ENCODE peak calls at places on chromosomes 11 and 22, in eight cellular contexts. One of them, this sample, is unnamed.

GRCh38 chr11:11980841-11981308 is 27.6 kb downstream of the DKK3 start:
- DNase-seq in Calu3: no peak
- DNase-seq in mesothelial cell of epicardium: no peak
- DNase-seq in cardiac fibroblast: no peak
- DNase-seq in endothelial cell: no peak
- DNase-seq in nephron progenitor cell: no peak
- DNase-seq in progenitor cell of endocrine pancreas: no peak
- DNase-seq in H9: no peak
- DNase-seq in this sample: no peak

GRCh38 chr11:104206936-104207335 is 43.0 kb upstream of the PDGFD start:
- DNase-seq in Calu3: no peak
- DNase-seq in mesothelial cell of epicardium: no peak
- DNase-seq in cardiac fibroblast: no peak
- DNase-seq in endothelial cell: no peak
- DNase-seq in nephron progenitor cell: no peak
- DNase-seq in progenitor cell of endocrine pancreas: no peak
- DNase-seq in H9: no peak
- DNase-seq in this sample: no peak

GRCh38 chr11:108906329-108906728 is 241.5 kb downstream of the DDX10 start:
- DNase-seq in Calu3: no peak
- DNase-seq in mesothelial cell of epicardium: no peak
- DNase-seq in cardiac fibroblast: peak; percentile 57
- DNase-seq in endothelial cell: no peak
- DNase-seq in nephron progenitor cell: no peak
- DNase-seq in progenitor cell of endocrine pancreas: no peak
- DNase-seq in H9: no peak
- DNase-seq in this sample: no peak

GRCh38 chr11:64742940-64743590 is 877 bp downstream of the RASGRP2 start:
- DNase-seq in Calu3: peak; percentile 83
- DNase-seq in mesothelial cell of epicardium: peak; percentile 70
- DNase-seq in cardiac fibroblast: peak; percentile 45
- DNase-seq in endothelial cell: peak; percentile 86
- DNase-seq in nephron progenitor cell: peak; percentile 75
- DNase-seq in progenitor cell of endocrine pancreas: peak; percentile 55
- DNase-seq in H9: peak; percentile 76
- DNase-seq in this sample: peak; percentile 92

GRCh38 chr11:22674470-22675426 is 8.3 kb downstream of the GAS2 start:
- DNase-seq in Calu3: peak; percentile 54
- DNase-seq in mesothelial cell of epicardium: no peak
- DNase-seq in cardiac fibroblast: no peak
- DNase-seq in endothelial cell: no peak
- DNase-seq in nephron progenitor cell: no peak
- DNase-seq in progenitor cell of endocrine pancreas: no peak
- DNase-seq in H9: no peak
- DNase-seq in this sample: no peak

GRCh38 chr11:10318527-10318802 is 13.6 kb downstream of the ADM start:
- DNase-seq in Calu3: no peak
- DNase-seq in mesothelial cell of epicardium: no peak
- DNase-seq in cardiac fibroblast: no peak
- DNase-seq in endothelial cell: no peak
- DNase-seq in nephron progenitor cell: no peak
- DNase-seq in progenitor cell of endocrine pancreas: no peak
- DNase-seq in H9: no peak
- DNase-seq in this sample: no peak

GRCh38 chr11:11044137-11044855 is 186.4 kb upstream of the ZBED5 start:
- DNase-seq in Calu3: no peak
- DNase-seq in mesothelial cell of epicardium: no peak
- DNase-seq in cardiac fibroblast: peak; percentile 8
- DNase-seq in endothelial cell: no peak
- DNase-seq in nephron progenitor cell: no peak
- DNase-seq in progenitor cell of endocrine pancreas: no peak
- DNase-seq in H9: no peak
- DNase-seq in this sample: no peak

GRCh38 chr11:78370406-78371172 is 47.0 kb downstream of the GAB2 start:
- DNase-seq in Calu3: no peak
- DNase-seq in mesothelial cell of epicardium: no peak
- DNase-seq in cardiac fibroblast: peak; percentile 37
- DNase-seq in endothelial cell: no peak
- DNase-seq in nephron progenitor cell: no peak
- DNase-seq in progenitor cell of endocrine pancreas: no peak
- DNase-seq in H9: no peak
- DNase-seq in this sample: no peak

GRCh38 chr22:48954781-48955311 is 872.8 kb downstream of the BRD1 start:
- DNase-seq in Calu3: no peak
- DNase-seq in mesothelial cell of epicardium: peak; percentile 52
- DNase-seq in cardiac fibroblast: no peak
- DNase-seq in endothelial cell: no peak
- DNase-seq in nephron progenitor cell: no peak
- DNase-seq in progenitor cell of endocrine pancreas: no peak
- DNase-seq in H9: peak; percentile 23
- DNase-seq in this sample: peak; percentile 79

GRCh38 chr22:38114484-38115398 is 4.3 kb upstream of the BAIAP2L2 start:
- DNase-seq in Calu3: peak; percentile 93
- DNase-seq in mesothelial cell of epicardium: peak; percentile 96
- DNase-seq in cardiac fibroblast: peak; percentile 91
- DNase-seq in endothelial cell: peak; percentile 98
- DNase-seq in nephron progenitor cell: peak; percentile 95
- DNase-seq in progenitor cell of endocrine pancreas: peak; percentile 84
- DNase-seq in H9: peak; percentile 91
- DNase-seq in this sample: peak; percentile 97

GRCh38 chr11:65429724-65430405 is 7.3 kb downstream of the NEAT1 start:
- DNase-seq in Calu3: peak; percentile 73
- DNase-seq in mesothelial cell of epicardium: no peak
- DNase-seq in cardiac fibroblast: peak; percentile 94
- DNase-seq in endothelial cell: no peak
- DNase-seq in nephron progenitor cell: no peak
- DNase-seq in progenitor cell of endocrine pancreas: no peak
- DNase-seq in H9: no peak
- DNase-seq in this sample: no peak

GRCh38 chr22:47018010-47018910 is 255.8 kb downstream of the TBC1D22A start:
- DNase-seq in Calu3: no peak
- DNase-seq in mesothelial cell of epicardium: no peak
- DNase-seq in cardiac fibroblast: no peak
- DNase-seq in endothelial cell: no peak
- DNase-seq in nephron progenitor cell: no peak
- DNase-seq in progenitor cell of endocrine pancreas: no peak
- DNase-seq in H9: no peak
- DNase-seq in this sample: no peak

GRCh38 chr11:102935514-102935913 is 20.0 kb downstream of the MMP13 start:
- DNase-seq in Calu3: no peak
- DNase-seq in mesothelial cell of epicardium: no peak
- DNase-seq in cardiac fibroblast: no peak
- DNase-seq in endothelial cell: no peak
- DNase-seq in nephron progenitor cell: no peak
- DNase-seq in progenitor cell of endocrine pancreas: no peak
- DNase-seq in H9: no peak
- DNase-seq in this sample: no peak
- TF ChIP-seq CTCF in Calu3: peak; percentile 18
- TF ChIP-seq CTCF in mesothelial cell of epicardium: no peak
- TF ChIP-seq CTCF in cardiac fibroblast: no peak
- TF ChIP-seq CTCF in endothelial cell: peak; percentile 42
- TF ChIP-seq CTCF in nephron progenitor cell: no peak
- TF ChIP-seq CTCF in progenitor cell of endocrine pancreas: no peak
- TF ChIP-seq CTCF in H9: peak; percentile 34
- TF ChIP-seq CTCF in this sample: no peak

GRCh38 chr11:114501901-114502300 is 57.8 kb downstream of the NXPE1 start:
- DNase-seq in Calu3: no peak
- DNase-seq in mesothelial cell of epicardium: no peak
- DNase-seq in cardiac fibroblast: no peak
- DNase-seq in endothelial cell: no peak
- DNase-seq in nephron progenitor cell: no peak
- DNase-seq in progenitor cell of endocrine pancreas: no peak
- DNase-seq in H9: no peak
- DNase-seq in this sample: no peak

GRCh38 chr11:114496915-114497314 is 57.6 kb downstream of the REXO2 start:
- DNase-seq in Calu3: no peak
- DNase-seq in mesothelial cell of epicardium: no peak
- DNase-seq in cardiac fibroblast: no peak
- DNase-seq in endothelial cell: no peak
- DNase-seq in nephron progenitor cell: no peak
- DNase-seq in progenitor cell of endocrine pancreas: no peak
- DNase-seq in H9: no peak
- DNase-seq in this sample: no peak
- TF ChIP-seq CTCF in Calu3: no peak
- TF ChIP-seq CTCF in mesothelial cell of epicardium: no peak
- TF ChIP-seq CTCF in cardiac fibroblast: no peak
- TF ChIP-seq CTCF in endothelial cell: no peak
- TF ChIP-seq CTCF in nephron progenitor cell: no peak
- TF ChIP-seq CTCF in progenitor cell of endocrine pancreas: no peak
- TF ChIP-seq CTCF in H9: no peak
- TF ChIP-seq CTCF in this sample: no peak

GRCh38 chr11:113387605-113388211 is at the start of gene ANKK1:
- DNase-seq in Calu3: peak; percentile 31
- DNase-seq in mesothelial cell of epicardium: peak; percentile 59
- DNase-seq in cardiac fibroblast: no peak
- DNase-seq in endothelial cell: peak; percentile 37
- DNase-seq in nephron progenitor cell: peak; percentile 70
- DNase-seq in progenitor cell of endocrine pancreas: peak; percentile 35
- DNase-seq in H9: peak; percentile 87
- DNase-seq in this sample: no peak
- TF ChIP-seq CTCF in Calu3: no peak
- TF ChIP-seq CTCF in mesothelial cell of epicardium: no peak
- TF ChIP-seq CTCF in cardiac fibroblast: no peak
- TF ChIP-seq CTCF in endothelial cell: no peak
- TF ChIP-seq CTCF in nephron progenitor cell: peak; percentile 42
- TF ChIP-seq CTCF in progenitor cell of endocrine pancreas: peak; percentile 68
- TF ChIP-seq CTCF in H9: peak; percentile 88
- TF ChIP-seq CTCF in this sample: peak; percentile 9

GRCh38 chr11:73929388-73929787 is 21.4 kb upstream of the DNAJB13 start:
- DNase-seq in Calu3: no peak
- DNase-seq in mesothelial cell of epicardium: no peak
- DNase-seq in cardiac fibroblast: no peak
- DNase-seq in endothelial cell: no peak
- DNase-seq in nephron progenitor cell: no peak
- DNase-seq in progenitor cell of endocrine pancreas: no peak
- DNase-seq in H9: no peak
- DNase-seq in this sample: no peak

GRCh38 chr11:73931951-73932350 is 18.9 kb upstream of the DNAJB13 start:
- DNase-seq in Calu3: no peak
- DNase-seq in mesothelial cell of epicardium: no peak
- DNase-seq in cardiac fibroblast: no peak
- DNase-seq in endothelial cell: no peak
- DNase-seq in nephron progenitor cell: no peak
- DNase-seq in progenitor cell of endocrine pancreas: no peak
- DNase-seq in H9: no peak
- DNase-seq in this sample: no peak

DNA sequence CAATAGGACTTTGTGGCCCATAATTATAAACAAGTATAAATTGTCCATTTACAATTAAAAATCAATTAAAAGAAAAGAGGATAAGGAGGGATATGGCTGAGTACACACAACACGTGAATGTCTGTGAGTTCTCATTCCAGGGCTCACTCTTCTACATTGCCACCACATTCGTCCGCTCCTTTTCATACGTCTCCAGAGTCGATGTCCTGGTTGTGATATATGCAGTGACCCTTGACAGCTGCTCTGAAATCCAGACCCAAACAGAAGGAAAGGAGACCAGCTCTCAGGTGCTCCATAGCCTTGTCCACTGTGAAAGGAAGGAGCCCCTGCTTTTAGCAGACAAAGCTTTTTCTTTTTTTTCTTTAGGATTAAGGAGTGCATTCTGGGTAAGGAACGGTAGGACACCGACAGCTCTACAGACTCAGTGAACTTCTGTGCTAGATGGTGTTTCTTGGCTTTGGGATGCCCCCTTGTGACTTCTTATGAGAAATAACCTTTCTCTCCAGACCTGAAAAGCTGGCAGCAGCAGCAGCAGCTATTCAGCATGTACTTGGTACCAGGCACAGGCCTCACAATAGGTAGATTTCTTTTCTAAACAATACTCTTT is 19.7 kb upstream of the DNAJB13 start:
- DNase-seq in Calu3: peak; percentile 42
- DNase-seq in mesothelial cell of epicardium: no peak
- DNase-seq in cardiac fibroblast: peak; percentile 89
- DNase-seq in endothelial cell: peak; percentile 31
- DNase-seq in nephron progenitor cell: peak; percentile 10
- DNase-seq in progenitor cell of endocrine pancreas: no peak
- DNase-seq in H9: peak; percentile 66
- DNase-seq in this sample: no peak
- TF ChIP-seq CTCF in Calu3: peak; percentile 27
- TF ChIP-seq CTCF in mesothelial cell of epicardium: no peak
- TF ChIP-seq CTCF in cardiac fibroblast: peak; percentile 45
- TF ChIP-seq CTCF in endothelial cell: peak; percentile 21
- TF ChIP-seq CTCF in nephron progenitor cell: peak; percentile 22
- TF ChIP-seq CTCF in progenitor cell of endocrine pancreas: peak; percentile 49
- TF ChIP-seq CTCF in H9: peak; percentile 76
- TF ChIP-seq CTCF in this sample: peak; percentile 53

GRCh38 chr11:94997437-94997836 is 23.9 kb downstream of the KDM4D start:
- DNase-seq in Calu3: no peak
- DNase-seq in mesothelial cell of epicardium: no peak
- DNase-seq in cardiac fibroblast: no peak
- DNase-seq in endothelial cell: no peak
- DNase-seq in nephron progenitor cell: no peak
- DNase-seq in progenitor cell of endocrine pancreas: no peak
- DNase-seq in H9: no peak
- DNase-seq in this sample: no peak
- TF ChIP-seq CTCF in Calu3: no peak
- TF ChIP-seq CTCF in mesothelial cell of epicardium: no peak
- TF ChIP-seq CTCF in cardiac fibroblast: peak; percentile 22
- TF ChIP-seq CTCF in endothelial cell: peak; percentile 12
- TF ChIP-seq CTCF in nephron progenitor cell: no peak
- TF ChIP-seq CTCF in progenitor cell of endocrine pancreas: peak; percentile 21
- TF ChIP-seq CTCF in H9: peak; percentile 39
- TF ChIP-seq CTCF in this sample: peak; percentile 26

DNA sequence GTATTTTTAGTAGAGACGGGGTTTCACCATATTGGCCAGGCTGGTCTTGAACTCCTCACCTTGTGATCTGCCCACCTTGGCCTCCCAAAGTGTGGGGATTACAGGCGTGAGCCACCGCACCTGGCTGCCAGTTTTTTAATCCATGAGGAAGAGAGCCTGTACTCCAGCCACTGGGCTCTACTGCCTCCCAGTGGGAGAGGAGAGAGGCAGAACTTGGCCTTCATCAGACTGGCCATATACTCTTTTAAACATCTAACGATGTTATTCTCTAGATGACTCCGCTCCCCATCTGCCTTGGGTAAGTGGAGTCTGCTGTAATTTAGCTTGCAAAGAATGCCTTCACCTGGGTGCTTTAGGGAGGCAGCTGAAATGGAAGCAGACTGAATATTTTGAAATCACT is 34.6 kb downstream of the SLC6A5 start:
- DNase-seq in Calu3: no peak
- DNase-seq in mesothelial cell of epicardium: no peak
- DNase-seq in cardiac fibroblast: no peak
- DNase-seq in endothelial cell: no peak
- DNase-seq in nephron progenitor cell: no peak
- DNase-seq in progenitor cell of endocrine pancreas: no peak
- DNase-seq in H9: peak; percentile 50
- DNase-seq in this sample: no peak
- TF ChIP-seq CTCF in Calu3: no peak
- TF ChIP-seq CTCF in mesothelial cell of epicardium: no peak
- TF ChIP-seq CTCF in cardiac fibroblast: peak; percentile 43
- TF ChIP-seq CTCF in endothelial cell: no peak
- TF ChIP-seq CTCF in nephron progenitor cell: no peak
- TF ChIP-seq CTCF in progenitor cell of endocrine pancreas: no peak
- TF ChIP-seq CTCF in H9: peak; percentile 59
- TF ChIP-seq CTCF in this sample: no peak